ENCODE peak calls at places on chromosomes 1 and 21, in six cellular contexts. Q, T, W, E, V and D are unnamed samples. For H3K4me1, the result is how much of the 10 kb centered on the place peaks cover.

GRCh38 chr1:2539312-2539907 is 9.3 kb upstream of the HES5 start:
- DNase-seq in W (peak), Q (no peak), E (no peak), V (no peak), T (no peak), D (no peak)

GRCh38 chr1:168260393-168260792 is 20.3 kb upstream of the TBX19 start:
- DNase-seq in Q (no peak), V (no peak), T (no peak), W (no peak), E (no peak), D (no peak)

GRCh38 chr1:111139234-111139955 is 498 bp downstream of the DRAM2 start:
- DNase-seq in E (no peak), V (peak), W (peak), Q (no peak), T (no peak), D (peak)

GRCh38 chr1:65512383-65512782 is 91.9 kb downstream of the LEPR start:
- DNase-seq in Q (no peak), E (no peak), V (no peak), T (peak), W (no peak), D (no peak)

GRCh38 chr1:202133016-202133415 is 10.3 kb downstream of the GPR37L1 start:
- DNase-seq in V (no peak), T (peak), E (peak), W (no peak), Q (no peak), D (no peak)

GRCh38 chr1:13809461-13810159 is 109.6 kb downstream of the PRDM2 start:
- DNase-seq in V (no peak), Q (no peak), W (no peak), E (no peak), T (no peak), D (no peak)

GRCh38 chr1:48676822-48677221 is 99.9 kb downstream of the BEND5 start:
- DNase-seq in E (no peak), V (no peak), T (no peak), Q (no peak), W (no peak), D (no peak)

GRCh38 chr1:244837597-244838258 is 2.3 kb downstream of the COX20 start:
- DNase-seq in E (no peak), T (no peak), W (no peak), Q (no peak), V (no peak), D (no peak)

GRCh38 chr1:168991667-168992475 is 114.6 kb upstream of the ATP1B1 start:
- DNase-seq in E (no peak), V (no peak), W (no peak), T (no peak), Q (no peak), D (no peak)

GRCh38 chr1:197776348-197777082 is 1.2 kb upstream of the DENND1B start:
- DNase-seq in T (no peak), E (no peak), V (no peak), W (no peak), Q (no peak), D (no peak)

GRCh38 chr1:223444411-223444810 is 51.2 kb downstream of the CCDC185 start:
- DNase-seq in E (no peak), W (no peak), V (no peak), T (no peak), Q (no peak), D (no peak)

GRCh38 chr1:219155140-219155539 is 18.5 kb upstream of the LYPLAL1 start:
- DNase-seq in V (no peak), E (no peak), T (no peak), W (no peak), Q (no peak), D (no peak)

GRCh38 chr1:226674892-226675719 is 64.0 kb downstream of the ITPKB start:
- DNase-seq in E (peak), T (peak), V (peak), Q (peak), W (no peak), D (peak)

GRCh38 chr1:52328615-52329014 is 37.4 kb downstream of the CC2D1B start:
- DNase-seq in V (no peak), T (no peak), E (no peak), Q (no peak), W (no peak), D (no peak)

GRCh38 chr1:97044159-97044760 is 322.7 kb downstream of the PTBP2 start:
- DNase-seq in E (peak), W (no peak), V (no peak), Q (no peak), T (no peak), D (no peak)

GRCh38 chr1:196897158-196897828 is 9.4 kb downstream of the CFHR4 start:
- DNase-seq in E (no peak), W (peak), T (no peak), Q (no peak), V (no peak), D (no peak)

GRCh38 chr1:96698332-96698983 is 23.1 kb upstream of the PTBP2 start:
- DNase-seq in V (no peak), W (peak), E (no peak), Q (no peak), T (no peak), D (no peak)

GRCh38 chr21:32335601-32336575 is 37.2 kb downstream of the MRAP start:
- DNase-seq in Q (no peak), V (no peak), W (peak), E (no peak), T (no peak), D (no peak)

GRCh38 chr1:170678196-170678595 is 14.3 kb downstream of the PRRX1 start:
- DNase-seq in E (no peak), T (no peak), W (no peak), V (no peak), Q (no peak), D (no peak)

GRCh38 chr1:245294021-245294420 is 139.2 kb downstream of the KIF26B start:
- DNase-seq in Q (no peak), T (no peak), V (no peak), W (no peak), E (no peak), D (no peak)

GRCh38 chr1:77686784-77687518 is 4.5 kb upstream of the ZZZ3 start:
- DNase-seq in V (no peak), E (peak), T (no peak), Q (peak), W (peak), D (no peak)

GRCh38 chr1:36125129-36125991 is at the start of gene COL8A2:
- DNase-seq in V (no peak), Q (peak), T (peak), E (peak), W (peak), D (no peak)

GRCh38 chr1:227417622-227418245 is 99.4 kb upstream of the CDC42BPA start:
- DNase-seq in T (no peak), W (no peak), Q (no peak), E (no peak), V (no peak), D (no peak)

GRCh38 chr1:87318806-87319205 is 9.9 kb upstream of the LMO4 start:
- DNase-seq in V (no peak), E (no peak), W (no peak), Q (no peak), T (no peak), D (no peak)

GRCh38 chr1:23122796-23123195 is 45.9 kb downstream of the LUZP1 start:
- DNase-seq in E (no peak), Q (no peak), T (no peak), W (no peak), V (no peak), D (no peak)

GRCh38 chr1:166914111-166914510 is 38.0 kb upstream of the TADA1 start:
- DNase-seq in W (no peak), E (no peak), V (no peak), T (no peak), Q (no peak), D (no peak)

GRCh38 chr1:23591460-23592208 is 32.3 kb upstream of the ID3 start:
- DNase-seq in E (no peak), T (no peak), V (no peak), Q (no peak), W (no peak), D (peak)

GRCh38 chr1:171494086-171494485 is 8.8 kb downstream of the PRRC2C start:
- DNase-seq in V (no peak), W (no peak), E (no peak), T (no peak), Q (no peak), D (no peak)

GRCh38 chr1:32684167-32684811 is 18.3 kb downstream of the SYNC start:
- DNase-seq in Q (no peak), E (peak), T (peak), V (peak), W (no peak), D (peak)

GRCh38 chr1:56045062-56045461 is 534.3 kb downstream of the PLPP3 start:
- DNase-seq in T (no peak), Q (no peak), V (no peak), W (no peak), E (no peak), D (no peak)

GRCh38 chr1:226871636-226872327 is 1.4 kb downstream of the PSEN2 start:
- DNase-seq in Q (peak), E (no peak), T (no peak), V (peak), W (peak), D (no peak)

GRCh38 chr1:156727914-156728598 is at the start of gene METTL25B:
- DNase-seq in T (peak), V (peak), Q (peak), W (peak), E (peak), D (peak)
- H3K4me1 ChIP-seq in T (under half), V (under half), Q (under half), W (under half), E (under half), D (under half)

GRCh38 chr1:42957229-42957879 is 1.3 kb downstream of the SLC2A1 start:
- DNase-seq in Q (no peak), E (no peak), T (no peak), V (peak), W (no peak), D (no peak)
- H3K4me1 ChIP-seq in Q (under half), E (under half), T (under half), V (under half), W (under half), D (under half)

DNA sequence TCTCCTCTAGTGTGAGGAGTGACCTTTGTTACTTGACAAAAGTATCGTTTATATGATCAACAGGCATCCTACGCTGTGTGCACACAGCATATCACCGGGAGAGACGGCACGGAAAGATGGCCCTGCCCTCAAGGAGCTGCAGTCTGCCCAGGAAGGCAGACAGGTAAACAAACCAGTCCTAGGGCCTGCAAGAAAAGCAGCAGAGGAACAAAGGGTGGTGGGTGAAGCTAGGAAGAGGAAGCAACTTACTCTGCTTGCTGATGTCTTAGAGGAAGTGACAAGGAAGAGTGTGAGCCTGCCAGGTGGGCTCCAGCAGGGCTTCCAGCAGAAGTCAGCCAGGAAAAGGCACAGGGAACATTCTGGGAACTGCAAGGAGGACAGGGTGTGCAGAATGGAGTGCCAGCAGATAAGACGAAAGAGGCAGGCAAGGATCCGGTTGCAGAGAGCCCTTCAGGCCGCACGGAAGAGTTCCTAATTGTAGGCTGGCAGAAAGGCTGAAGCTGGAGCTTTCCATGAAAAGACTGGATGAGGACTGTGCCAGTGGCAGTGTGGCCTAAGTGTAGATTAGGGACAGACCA is 106.7 kb downstream of the SLC45A1 start:
- DNase-seq in W (peak), T (peak), Q (peak), E (no peak), V (peak), D (peak)
- H3K4me1 ChIP-seq in W (under half), T (under half), Q (half or more), E (under half), V (under half), D (half or more)

DNA sequence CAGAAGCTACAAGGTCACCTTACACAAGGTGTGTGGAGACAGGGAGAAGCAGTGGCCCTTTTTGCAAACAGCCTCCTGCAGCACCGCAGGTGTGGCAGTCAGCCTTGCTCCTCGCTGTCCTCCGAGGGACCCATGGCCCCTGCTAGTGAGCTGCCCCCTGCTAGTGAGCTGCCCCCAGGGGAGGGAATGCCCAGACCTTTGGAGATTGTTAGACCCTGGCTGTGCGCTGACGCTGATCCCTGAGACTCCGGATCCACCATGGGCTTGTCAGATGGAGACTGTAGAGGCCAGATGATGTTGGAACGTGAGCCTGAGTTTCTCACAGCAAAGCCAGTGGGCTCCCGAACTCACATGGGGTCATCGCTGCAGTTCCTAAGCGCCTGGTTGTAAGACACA is 172.2 kb downstream of the NPHP4 start:
- DNase-seq in T (no peak), W (no peak), Q (no peak), V (no peak), E (no peak), D (no peak)
- H3K4me1 ChIP-seq in T (under half), W (under half), Q (under half), V (under half), E (under half), D (under half)

DNA sequence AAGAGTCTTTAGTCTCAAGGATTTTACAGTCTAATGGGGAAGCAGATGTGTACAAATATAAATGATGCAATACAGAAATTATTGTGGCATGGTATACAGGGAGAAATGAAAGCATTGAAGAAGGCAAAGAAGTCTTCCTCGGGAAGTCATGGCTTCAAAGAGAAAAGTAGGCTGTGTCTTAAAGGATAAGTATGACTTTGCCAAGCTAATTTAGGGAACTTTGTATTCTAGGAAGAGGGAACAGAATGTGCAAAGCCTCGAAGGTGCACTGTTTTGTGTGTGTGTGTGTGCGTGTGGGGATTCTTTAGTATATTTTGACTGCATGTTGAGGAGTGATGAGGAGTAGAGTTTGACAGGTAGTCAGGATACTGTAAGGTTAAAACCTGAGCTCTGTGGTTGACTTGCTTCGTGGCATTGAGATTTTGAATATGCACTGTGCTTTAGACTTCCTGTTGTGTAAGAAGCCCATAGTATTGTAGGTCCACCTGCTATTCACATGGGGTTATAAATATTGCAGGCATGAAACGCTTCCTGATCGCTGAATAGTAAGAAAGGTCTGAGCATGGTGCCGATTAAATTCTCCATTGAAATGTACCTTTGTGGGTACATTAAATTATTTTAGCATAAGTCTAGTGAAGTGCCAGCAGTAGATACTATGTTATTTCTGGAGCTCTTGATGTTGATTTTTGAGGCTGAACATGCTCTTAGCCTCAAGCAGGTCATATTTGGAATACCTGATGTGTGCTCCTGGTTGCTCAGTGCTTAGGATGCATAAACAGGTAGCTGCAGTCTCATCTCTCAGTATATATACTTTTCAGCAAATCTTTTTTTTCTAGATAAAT is 8.0 kb downstream of the SMAP2 start:
- DNase-seq in W (no peak), T (no peak), E (no peak), V (no peak), Q (no peak), D (no peak)
- H3K4me1 ChIP-seq in W (under half), T (under half), E (under half), V (under half), Q (half or more), D (under half)

GRCh38 chr1:9069324-9070100 is at the start of gene SLC2A5:
- DNase-seq in E (no peak), W (no peak), T (peak), V (peak), Q (peak), D (peak)

GRCh38 chr1:9068971-9069323 is 488 bp downstream of the SLC2A5 start:
- DNase-seq in V (no peak), E (no peak), W (no peak), T (no peak), Q (no peak), D (no peak)

GRCh38 chr1:9065213-9065751 is 4.2 kb downstream of the SLC2A5 start:
- DNase-seq in E (no peak), Q (no peak), T (no peak), W (no peak), V (no peak), D (no peak)

GRCh38 chr1:9070421-9071015 is 1.1 kb upstream of the SLC2A5 start:
- DNase-seq in V (no peak), T (no peak), E (no peak), W (no peak), Q (no peak), D (no peak)

GRCh38 chr1:9066945-9067807 is 2.3 kb downstream of the SLC2A5 start:
- DNase-seq in E (no peak), T (peak), Q (peak), V (no peak), W (no peak), D (peak)
- H3K4me1 ChIP-seq in E (under half), T (under half), Q (under half), V (under half), W (under half), D (half or more)

DNA sequence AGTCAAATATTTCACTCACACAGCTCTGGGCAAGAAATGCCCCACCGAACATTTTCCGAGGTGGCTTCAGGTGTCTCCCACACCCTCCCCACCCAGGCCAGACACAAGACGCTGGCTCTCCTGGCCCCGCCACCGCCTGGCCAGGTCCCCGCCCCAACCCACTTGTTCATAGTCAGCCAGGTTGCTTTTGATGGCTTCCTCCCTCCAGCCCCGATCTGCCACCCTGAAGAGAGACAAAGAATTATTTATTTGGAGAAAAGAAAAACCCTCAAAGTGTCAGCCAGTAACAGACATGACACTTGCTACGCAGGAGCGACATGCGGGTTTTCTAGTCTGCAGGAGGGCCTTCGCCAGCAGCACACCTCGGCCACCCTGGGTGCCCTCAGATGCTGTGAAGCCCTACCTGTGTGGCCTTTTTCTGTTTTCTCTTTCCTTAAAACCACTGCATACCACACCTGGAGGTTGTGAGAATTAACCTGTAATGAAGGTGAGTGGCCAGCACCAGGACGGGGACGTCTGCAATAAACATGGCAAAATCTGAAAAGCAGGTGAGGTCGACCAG is 27.2 kb downstream of the SSBP3 start:
- DNase-seq in E (no peak), W (no peak), V (no peak), Q (no peak), T (no peak), D (no peak)
- H3K4me1 ChIP-seq in E (under half), W (under half), V (under half), Q (half or more), T (under half), D (half or more)

GRCh38 chr1:1347026-1347595 is 2.1 kb downstream of the DVL1 start:
- DNase-seq in Q (no peak), W (no peak), V (no peak), E (peak), T (no peak), D (no peak)
- H3K4me1 ChIP-seq in Q (under half), W (under half), V (under half), E (under half), T (under half), D (half or more)

GRCh38 chr1:175178056-175178455 is 14.5 kb downstream of the KIAA0040 start:
- DNase-seq in W (no peak), E (no peak), T (no peak), Q (no peak), V (no peak), D (no peak)
- H3K4me1 ChIP-seq in W (under half), E (under half), T (under half), Q (under half), V (under half), D (under half)